ENCODE peak calls at places on chromosomes 6 and 20, in ten cellular contexts. C, A, N, U, G, T, J, Y, P and E are unnamed samples.

GRCh38 chr20:3221398-3222226 is 12.3 kb downstream of the ITPA start:
- DNase-seq in P (no peak), C (no peak), T (no peak), N (no peak), A (no peak), Y (no peak), G (no peak), J (no peak), U (no peak), E (no peak)

GRCh38 chr20:11091496-11091895 is 417.7 kb upstream of the JAG1 start:
- DNase-seq in A (no peak), U (no peak), C (no peak), N (no peak), J (no peak), T (no peak), G (no peak), Y (no peak), P (no peak), E (no peak)

GRCh38 chr20:19487420-19487819 is 270.6 kb upstream of the RIN2 start:
- DNase-seq in J (no peak), C (no peak), T (no peak), A (no peak), U (no peak), P (no peak), N (no peak), Y (no peak), G (no peak), E (no peak)

GRCh38 chr20:50062006-50062838 is 50.7 kb downstream of the UBE2V1 start:
- DNase-seq in G (no peak), U (no peak), A (no peak), N (no peak), T (no peak), Y (no peak), P (no peak), C (no peak), J (no peak), E (no peak)

GRCh38 chr6:28695671-28696537 is 170.2 kb downstream of the GPX5 start:
- DNase-seq in J (no peak), P (peak; percentile 38), A (peak; percentile 65), C (no peak), N (no peak), Y (no peak), U (no peak), G (no peak), T (no peak), E (peak; percentile 64)

GRCh38 chr20:23507346-23507745 is 16.4 kb downstream of the CST8 start:
- DNase-seq in G (no peak), C (no peak), N (no peak), U (no peak), A (no peak), T (no peak), Y (no peak), J (no peak), P (peak; percentile 36), E (no peak)

GRCh38 chr20:47336013-47336754 is 20.3 kb downstream of the ZMYND8 start:
- DNase-seq in C (no peak), T (no peak), N (peak; percentile 51), A (peak; percentile 86), J (no peak), Y (no peak), U (no peak), G (no peak), P (no peak), E (peak; percentile 93)

GRCh38 chr6:6942826-6943225 is 164.9 kb upstream of the RREB1 start:
- DNase-seq in G (no peak), Y (no peak), N (no peak), A (peak; percentile 16), U (no peak), J (peak; percentile 21), C (no peak), P (no peak), T (no peak), E (peak; percentile 83)

GRCh38 chr6:6661684-6662083 is 73.2 kb downstream of the LY86 start:
- DNase-seq in U (no peak), J (peak; percentile 90), G (no peak), A (no peak), Y (no peak), C (no peak), P (no peak), N (no peak), T (no peak), E (no peak)

GRCh38 chr20:49510562-49511117 is 28.2 kb upstream of the KCNB1 start:
- DNase-seq in U (no peak), T (no peak), N (no peak), Y (no peak), G (no peak), P (no peak), J (no peak), C (no peak), A (peak; percentile 86), E (peak; percentile 99)

GRCh38 chr6:76803038-76803580 is 660.2 kb downstream of the HTR1B start:
- DNase-seq in U (no peak), C (no peak), N (no peak), P (peak; percentile 10), J (no peak), A (no peak), T (no peak), Y (no peak), G (no peak), E (no peak)

GRCh38 chr6:35493307-35493983 is 3.4 kb downstream of the TEAD3 start:
- DNase-seq in A (no peak), T (no peak), P (no peak), N (no peak), U (no peak), C (no peak), Y (no peak), J (no peak), G (no peak), E (no peak)

GRCh38 chr20:37943501-37944455 is 40.9 kb downstream of the VSTM2L start:
- DNase-seq in Y (no peak), T (no peak), J (no peak), G (no peak), P (peak; percentile 56), U (no peak), A (no peak), N (no peak), C (no peak), E (no peak)

GRCh38 chr6:33894438-33894837 is 90.6 kb upstream of the MLN start:
- DNase-seq in P (no peak), C (no peak), J (no peak), G (no peak), U (no peak), A (no peak), N (no peak), Y (no peak), T (no peak), E (peak; percentile 29)

GRCh38 chr6:17986656-17987575 is 519 bp downstream of the KIF13A start:
- DNase-seq in G (peak; percentile 12), C (peak; percentile 25), J (peak; percentile 66), U (no peak), T (peak; percentile 42), N (peak; percentile 57), P (peak; percentile 84), A (peak; percentile 28), Y (peak; percentile 14), E (peak; percentile 43)

GRCh38 chr6:35419961-35420360 is 32.2 kb upstream of the FANCE start:
- DNase-seq in Y (no peak), C (no peak), U (no peak), J (no peak), N (no peak), A (no peak), G (no peak), P (no peak), T (no peak), E (no peak)

GRCh38 chr6:146878564-146879343 is 280.0 kb downstream of the ADGB start:
- DNase-seq in A (no peak), T (no peak), P (no peak), C (no peak), G (no peak), N (no peak), Y (no peak), U (no peak), J (no peak), E (no peak)

GRCh38 chr6:16964553-16965499 is 137.0 kb upstream of the STMND1 start:
- DNase-seq in C (peak; percentile 22), N (peak; percentile 64), G (peak; percentile 35), Y (peak; percentile 11), U (peak; percentile 57), T (peak; percentile 78), P (peak; percentile 88), J (peak; percentile 83), A (peak; percentile 80), E (peak; percentile 55)

GRCh38 chr6:168046696-168047095 is 32.3 kb downstream of the FRMD1 start:
- DNase-seq in A (no peak), J (no peak), T (no peak), Y (no peak), G (no peak), N (no peak), C (no peak), P (no peak), U (no peak), E (no peak)

GRCh38 chr6:166275714-166276166 is 32.5 kb downstream of the PRR18 start:
- DNase-seq in J (peak; percentile 71), P (peak; percentile 77), G (peak; percentile 83), T (peak; percentile 91), N (peak; percentile 76), U (peak; percentile 72), Y (peak; percentile 90), C (peak; percentile 70), A (peak; percentile 10), E (peak; percentile 42)

GRCh38 chr6:82955841-82956240 is 109.8 kb downstream of the UBE3D start:
- DNase-seq in G (no peak), T (no peak), P (no peak), N (no peak), A (peak; percentile 86), C (no peak), U (no peak), Y (no peak), J (no peak), E (no peak)

GRCh38 chr20:34293119-34293518 is 10.0 kb downstream of the AHCY start:
- DNase-seq in C (no peak), A (no peak), J (no peak), Y (no peak), U (no peak), N (no peak), T (no peak), P (no peak), G (no peak), E (no peak)

GRCh38 chr6:94349227-94349626 is 929.9 kb upstream of the EPHA7 start:
- DNase-seq in J (no peak), U (no peak), C (no peak), Y (no peak), P (no peak), A (no peak), T (no peak), G (no peak), N (no peak), E (no peak)

GRCh38 chr6:76706566-76706965 is 634.1 kb upstream of the IMPG1 start:
- DNase-seq in N (no peak), G (no peak), J (no peak), A (no peak), C (no peak), Y (no peak), U (no peak), T (no peak), P (no peak), E (no peak)

GRCh38 chr20:48782901-48783308 is 44.9 kb downstream of the PREX1 start:
- DNase-seq in T (no peak), Y (peak; percentile 26), G (no peak), U (no peak), P (no peak), N (no peak), A (no peak), J (no peak), C (no peak), E (no peak)

GRCh38 chr6:37623666-37624065 is 74.0 kb downstream of the MDGA1 start:
- DNase-seq in G (no peak), C (no peak), J (no peak), T (no peak), N (no peak), U (no peak), A (no peak), P (no peak), Y (no peak), E (no peak)

GRCh38 chr6:129203190-129203900 is 320.4 kb downstream of the LAMA2 start:
- DNase-seq in A (no peak), G (no peak), T (no peak), J (no peak), P (no peak), C (no peak), N (no peak), U (no peak), Y (no peak), E (no peak)

GRCh38 chr6:158763440-158764187 is 55.6 kb downstream of the EZR start:
- DNase-seq in Y (no peak), J (no peak), P (no peak), U (no peak), N (no peak), G (no peak), A (no peak), C (no peak), T (no peak), E (no peak)